ENCODE peak calls at places on chromosome 6, in ten cellular contexts. One of them, this sample, is unnamed.
A peak's percentile ranks its signal among the peaks of the same experiment; 100 is the strongest.

GRCh38 chr6:33289784-33290315 is 449 bp downstream of the PFDN6 start:
- DNase-seq in activated T-cell treated with anti-CD3 and anti-CD28 coated beads, Interleukin-2, amount 50 U/mL, for 72 hours: no peak
- DNase-seq in stimulated activated naive CD4-positive, alpha-beta T cell: no peak
- DNase-seq in naive thymus-derived CD4-positive, alpha-beta T cell: no peak
- DNase-seq in hepatocyte: no peak
- DNase-seq in right lobe of liver: no peak
- DNase-seq in stimulated activated CD4-positive, alpha-beta T cell treated with anti-CD3 and anti-CD28 coated beads, Interleukin-2, amount 100 ng/mL, for 48 hours: no peak
- DNase-seq in fibroblast of gingiva: no peak
- DNase-seq in occipital lobe: no peak
- DNase-seq in adipocyte: peak; percentile 41
- DNase-seq in this sample: no peak

GRCh38 chr6:145206247-145206907 is 528.9 kb downstream of the EPM2A start:
- DNase-seq in activated T-cell treated with anti-CD3 and anti-CD28 coated beads, Interleukin-2, amount 50 U/mL, for 72 hours: no peak
- DNase-seq in stimulated activated naive CD4-positive, alpha-beta T cell: no peak
- DNase-seq in naive thymus-derived CD4-positive, alpha-beta T cell: no peak
- DNase-seq in hepatocyte: peak; percentile 23
- DNase-seq in right lobe of liver: no peak
- DNase-seq in stimulated activated CD4-positive, alpha-beta T cell treated with anti-CD3 and anti-CD28 coated beads, Interleukin-2, amount 100 ng/mL, for 48 hours: no peak
- DNase-seq in fibroblast of gingiva: peak; percentile 86
- DNase-seq in occipital lobe: no peak
- DNase-seq in adipocyte: peak; percentile 82
- DNase-seq in this sample: no peak

GRCh38 chr6:14723535-14724086 is 522.3 kb upstream of the JARID2 start:
- DNase-seq in activated T-cell treated with anti-CD3 and anti-CD28 coated beads, Interleukin-2, amount 50 U/mL, for 72 hours: no peak
- DNase-seq in stimulated activated naive CD4-positive, alpha-beta T cell: no peak
- DNase-seq in naive thymus-derived CD4-positive, alpha-beta T cell: no peak
- DNase-seq in hepatocyte: no peak
- DNase-seq in right lobe of liver: no peak
- DNase-seq in stimulated activated CD4-positive, alpha-beta T cell treated with anti-CD3 and anti-CD28 coated beads, Interleukin-2, amount 100 ng/mL, for 48 hours: no peak
- DNase-seq in fibroblast of gingiva: no peak
- DNase-seq in occipital lobe: no peak
- DNase-seq in adipocyte: no peak
- DNase-seq in this sample: no peak

GRCh38 chr6:123715243-123715863 is 78.6 kb upstream of the TRDN start:
- DNase-seq in activated T-cell treated with anti-CD3 and anti-CD28 coated beads, Interleukin-2, amount 50 U/mL, for 72 hours: peak; percentile 1
- DNase-seq in stimulated activated naive CD4-positive, alpha-beta T cell: no peak
- DNase-seq in naive thymus-derived CD4-positive, alpha-beta T cell: no peak
- DNase-seq in hepatocyte: peak; percentile 49
- DNase-seq in right lobe of liver: no peak
- DNase-seq in stimulated activated CD4-positive, alpha-beta T cell treated with anti-CD3 and anti-CD28 coated beads, Interleukin-2, amount 100 ng/mL, for 48 hours: no peak
- DNase-seq in fibroblast of gingiva: no peak
- DNase-seq in occipital lobe: no peak
- DNase-seq in adipocyte: peak; percentile 7
- DNase-seq in this sample: no peak

GRCh38 chr6:7446644-7447325 is 57.2 kb downstream of the RIOK1 start:
- DNase-seq in activated T-cell treated with anti-CD3 and anti-CD28 coated beads, Interleukin-2, amount 50 U/mL, for 72 hours: no peak
- DNase-seq in stimulated activated naive CD4-positive, alpha-beta T cell: no peak
- DNase-seq in naive thymus-derived CD4-positive, alpha-beta T cell: no peak
- DNase-seq in hepatocyte: no peak
- DNase-seq in right lobe of liver: no peak
- DNase-seq in stimulated activated CD4-positive, alpha-beta T cell treated with anti-CD3 and anti-CD28 coated beads, Interleukin-2, amount 100 ng/mL, for 48 hours: no peak
- DNase-seq in fibroblast of gingiva: no peak
- DNase-seq in occipital lobe: no peak
- DNase-seq in adipocyte: no peak
- DNase-seq in this sample: no peak

GRCh38 chr6:129638055-129639019 is 71.6 kb downstream of the ARHGAP18 start:
- DNase-seq in activated T-cell treated with anti-CD3 and anti-CD28 coated beads, Interleukin-2, amount 50 U/mL, for 72 hours: no peak
- DNase-seq in stimulated activated naive CD4-positive, alpha-beta T cell: no peak
- DNase-seq in naive thymus-derived CD4-positive, alpha-beta T cell: no peak
- DNase-seq in hepatocyte: peak; percentile 31
- DNase-seq in right lobe of liver: no peak
- DNase-seq in stimulated activated CD4-positive, alpha-beta T cell treated with anti-CD3 and anti-CD28 coated beads, Interleukin-2, amount 100 ng/mL, for 48 hours: no peak
- DNase-seq in fibroblast of gingiva: peak; percentile 65
- DNase-seq in occipital lobe: no peak
- DNase-seq in adipocyte: peak; percentile 57
- DNase-seq in this sample: no peak

GRCh38 chr6:26020291-26020982 is 57.8 kb downstream of the TRIM38 start:
- DNase-seq in activated T-cell treated with anti-CD3 and anti-CD28 coated beads, Interleukin-2, amount 50 U/mL, for 72 hours: peak; percentile 84
- DNase-seq in stimulated activated naive CD4-positive, alpha-beta T cell: peak; percentile 90
- DNase-seq in naive thymus-derived CD4-positive, alpha-beta T cell: peak; percentile 88
- DNase-seq in hepatocyte: peak; percentile 84
- DNase-seq in right lobe of liver: peak; percentile 82
- DNase-seq in stimulated activated CD4-positive, alpha-beta T cell treated with anti-CD3 and anti-CD28 coated beads, Interleukin-2, amount 100 ng/mL, for 48 hours: peak; percentile 71
- DNase-seq in fibroblast of gingiva: peak; percentile 94
- DNase-seq in occipital lobe: peak; percentile 49
- DNase-seq in adipocyte: peak; percentile 95
- DNase-seq in this sample: peak; percentile 82

GRCh38 chr6:153024401-153025017 is 22.0 kb upstream of the MTRF1L start:
- DNase-seq in activated T-cell treated with anti-CD3 and anti-CD28 coated beads, Interleukin-2, amount 50 U/mL, for 72 hours: peak; percentile 49
- DNase-seq in stimulated activated naive CD4-positive, alpha-beta T cell: peak; percentile 35
- DNase-seq in naive thymus-derived CD4-positive, alpha-beta T cell: peak; percentile 26
- DNase-seq in hepatocyte: peak; percentile 78
- DNase-seq in right lobe of liver: no peak
- DNase-seq in stimulated activated CD4-positive, alpha-beta T cell treated with anti-CD3 and anti-CD28 coated beads, Interleukin-2, amount 100 ng/mL, for 48 hours: peak; percentile 14
- DNase-seq in fibroblast of gingiva: peak; percentile 35
- DNase-seq in occipital lobe: no peak
- DNase-seq in adipocyte: peak; percentile 84
- DNase-seq in this sample: no peak

GRCh38 chr6:15628499-15629131 is 34.2 kb downstream of the DTNBP1 start:
- DNase-seq in activated T-cell treated with anti-CD3 and anti-CD28 coated beads, Interleukin-2, amount 50 U/mL, for 72 hours: peak; percentile 66
- DNase-seq in stimulated activated naive CD4-positive, alpha-beta T cell: no peak
- DNase-seq in naive thymus-derived CD4-positive, alpha-beta T cell: no peak
- DNase-seq in hepatocyte: peak; percentile 8
- DNase-seq in right lobe of liver: no peak
- DNase-seq in stimulated activated CD4-positive, alpha-beta T cell treated with anti-CD3 and anti-CD28 coated beads, Interleukin-2, amount 100 ng/mL, for 48 hours: peak; percentile 48
- DNase-seq in fibroblast of gingiva: peak; percentile 70
- DNase-seq in occipital lobe: no peak
- DNase-seq in adipocyte: peak; percentile 83
- DNase-seq in this sample: no peak

GRCh38 chr6:5398530-5398929 is 137.2 kb downstream of the FARS2 start:
- DNase-seq in activated T-cell treated with anti-CD3 and anti-CD28 coated beads, Interleukin-2, amount 50 U/mL, for 72 hours: peak; percentile 50
- DNase-seq in stimulated activated naive CD4-positive, alpha-beta T cell: peak; percentile 1
- DNase-seq in naive thymus-derived CD4-positive, alpha-beta T cell: no peak
- DNase-seq in hepatocyte: peak; percentile 44
- DNase-seq in right lobe of liver: no peak
- DNase-seq in stimulated activated CD4-positive, alpha-beta T cell treated with anti-CD3 and anti-CD28 coated beads, Interleukin-2, amount 100 ng/mL, for 48 hours: peak; percentile 7
- DNase-seq in fibroblast of gingiva: peak; percentile 43
- DNase-seq in occipital lobe: no peak
- DNase-seq in adipocyte: peak; percentile 61
- DNase-seq in this sample: no peak

GRCh38 chr6:28693751-28694443 is 168.2 kb downstream of the GPX5 start:
- DNase-seq in activated T-cell treated with anti-CD3 and anti-CD28 coated beads, Interleukin-2, amount 50 U/mL, for 72 hours: no peak
- DNase-seq in stimulated activated naive CD4-positive, alpha-beta T cell: no peak
- DNase-seq in naive thymus-derived CD4-positive, alpha-beta T cell: no peak
- DNase-seq in hepatocyte: no peak
- DNase-seq in right lobe of liver: no peak
- DNase-seq in stimulated activated CD4-positive, alpha-beta T cell treated with anti-CD3 and anti-CD28 coated beads, Interleukin-2, amount 100 ng/mL, for 48 hours: no peak
- DNase-seq in fibroblast of gingiva: no peak
- DNase-seq in occipital lobe: no peak
- DNase-seq in adipocyte: no peak
- DNase-seq in this sample: no peak

GRCh38 chr6:11410539-11411307 is 126.8 kb upstream of the TMEM170B start:
- DNase-seq in activated T-cell treated with anti-CD3 and anti-CD28 coated beads, Interleukin-2, amount 50 U/mL, for 72 hours: peak; percentile 30
- DNase-seq in stimulated activated naive CD4-positive, alpha-beta T cell: no peak
- DNase-seq in naive thymus-derived CD4-positive, alpha-beta T cell: no peak
- DNase-seq in hepatocyte: no peak
- DNase-seq in right lobe of liver: no peak
- DNase-seq in stimulated activated CD4-positive, alpha-beta T cell treated with anti-CD3 and anti-CD28 coated beads, Interleukin-2, amount 100 ng/mL, for 48 hours: no peak
- DNase-seq in fibroblast of gingiva: no peak
- DNase-seq in occipital lobe: peak; percentile 40
- DNase-seq in adipocyte: no peak
- DNase-seq in this sample: no peak

GRCh38 chr6:101730954-101731353 is 337.4 kb downstream of the GRIK2 start:
- DNase-seq in activated T-cell treated with anti-CD3 and anti-CD28 coated beads, Interleukin-2, amount 50 U/mL, for 72 hours: no peak
- DNase-seq in stimulated activated naive CD4-positive, alpha-beta T cell: no peak
- DNase-seq in naive thymus-derived CD4-positive, alpha-beta T cell: no peak
- DNase-seq in hepatocyte: no peak
- DNase-seq in right lobe of liver: no peak
- DNase-seq in stimulated activated CD4-positive, alpha-beta T cell treated with anti-CD3 and anti-CD28 coated beads, Interleukin-2, amount 100 ng/mL, for 48 hours: no peak
- DNase-seq in fibroblast of gingiva: no peak
- DNase-seq in occipital lobe: no peak
- DNase-seq in adipocyte: peak; percentile 53
- DNase-seq in this sample: no peak

GRCh38 chr6:140415266-140415665 is 1040.8 kb upstream of the CITED2 start:
- DNase-seq in activated T-cell treated with anti-CD3 and anti-CD28 coated beads, Interleukin-2, amount 50 U/mL, for 72 hours: no peak
- DNase-seq in stimulated activated naive CD4-positive, alpha-beta T cell: no peak
- DNase-seq in naive thymus-derived CD4-positive, alpha-beta T cell: no peak
- DNase-seq in hepatocyte: no peak
- DNase-seq in right lobe of liver: no peak
- DNase-seq in stimulated activated CD4-positive, alpha-beta T cell treated with anti-CD3 and anti-CD28 coated beads, Interleukin-2, amount 100 ng/mL, for 48 hours: no peak
- DNase-seq in fibroblast of gingiva: no peak
- DNase-seq in occipital lobe: no peak
- DNase-seq in adipocyte: no peak
- DNase-seq in this sample: no peak

GRCh38 chr6:165729307-165729936 is 66.4 kb upstream of the PDE10A start:
- DNase-seq in activated T-cell treated with anti-CD3 and anti-CD28 coated beads, Interleukin-2, amount 50 U/mL, for 72 hours: peak; percentile 44
- DNase-seq in stimulated activated naive CD4-positive, alpha-beta T cell: no peak
- DNase-seq in naive thymus-derived CD4-positive, alpha-beta T cell: no peak
- DNase-seq in hepatocyte: no peak
- DNase-seq in right lobe of liver: no peak
- DNase-seq in stimulated activated CD4-positive, alpha-beta T cell treated with anti-CD3 and anti-CD28 coated beads, Interleukin-2, amount 100 ng/mL, for 48 hours: peak; percentile 32
- DNase-seq in fibroblast of gingiva: no peak
- DNase-seq in occipital lobe: no peak
- DNase-seq in adipocyte: peak; percentile 1
- DNase-seq in this sample: no peak

GRCh38 chr6:149059557-149059956 is 258.0 kb upstream of the TAB2 start:
- DNase-seq in activated T-cell treated with anti-CD3 and anti-CD28 coated beads, Interleukin-2, amount 50 U/mL, for 72 hours: no peak
- DNase-seq in stimulated activated naive CD4-positive, alpha-beta T cell: no peak
- DNase-seq in naive thymus-derived CD4-positive, alpha-beta T cell: no peak
- DNase-seq in hepatocyte: no peak
- DNase-seq in right lobe of liver: no peak
- DNase-seq in stimulated activated CD4-positive, alpha-beta T cell treated with anti-CD3 and anti-CD28 coated beads, Interleukin-2, amount 100 ng/mL, for 48 hours: no peak
- DNase-seq in fibroblast of gingiva: no peak
- DNase-seq in occipital lobe: no peak
- DNase-seq in adipocyte: no peak
- DNase-seq in this sample: no peak

GRCh38 chr6:97697450-97697849 is 414.4 kb upstream of the MMS22L start:
- DNase-seq in activated T-cell treated with anti-CD3 and anti-CD28 coated beads, Interleukin-2, amount 50 U/mL, for 72 hours: no peak
- DNase-seq in stimulated activated naive CD4-positive, alpha-beta T cell: no peak
- DNase-seq in naive thymus-derived CD4-positive, alpha-beta T cell: no peak
- DNase-seq in hepatocyte: no peak
- DNase-seq in right lobe of liver: no peak
- DNase-seq in stimulated activated CD4-positive, alpha-beta T cell treated with anti-CD3 and anti-CD28 coated beads, Interleukin-2, amount 100 ng/mL, for 48 hours: no peak
- DNase-seq in fibroblast of gingiva: no peak
- DNase-seq in occipital lobe: no peak
- DNase-seq in adipocyte: no peak
- DNase-seq in this sample: no peak

GRCh38 chr6:85383042-85383441 is 66.8 kb upstream of the NT5E start:
- DNase-seq in activated T-cell treated with anti-CD3 and anti-CD28 coated beads, Interleukin-2, amount 50 U/mL, for 72 hours: no peak
- DNase-seq in stimulated activated naive CD4-positive, alpha-beta T cell: no peak
- DNase-seq in naive thymus-derived CD4-positive, alpha-beta T cell: no peak
- DNase-seq in hepatocyte: no peak
- DNase-seq in right lobe of liver: no peak
- DNase-seq in stimulated activated CD4-positive, alpha-beta T cell treated with anti-CD3 and anti-CD28 coated beads, Interleukin-2, amount 100 ng/mL, for 48 hours: no peak
- DNase-seq in fibroblast of gingiva: no peak
- DNase-seq in occipital lobe: no peak
- DNase-seq in adipocyte: no peak
- DNase-seq in this sample: no peak

GRCh38 chr6:29992792-29993191 is 50.5 kb downstream of the HLA-A start:
- DNase-seq in activated T-cell treated with anti-CD3 and anti-CD28 coated beads, Interleukin-2, amount 50 U/mL, for 72 hours: no peak
- DNase-seq in stimulated activated naive CD4-positive, alpha-beta T cell: no peak
- DNase-seq in naive thymus-derived CD4-positive, alpha-beta T cell: no peak
- DNase-seq in hepatocyte: no peak
- DNase-seq in right lobe of liver: no peak
- DNase-seq in stimulated activated CD4-positive, alpha-beta T cell treated with anti-CD3 and anti-CD28 coated beads, Interleukin-2, amount 100 ng/mL, for 48 hours: no peak
- DNase-seq in fibroblast of gingiva: peak; percentile 27
- DNase-seq in occipital lobe: no peak
- DNase-seq in adipocyte: peak; percentile 18
- DNase-seq in this sample: no peak

GRCh38 chr6:62429781-62430180 is 143.8 kb upstream of the KHDRBS2 start:
- DNase-seq in activated T-cell treated with anti-CD3 and anti-CD28 coated beads, Interleukin-2, amount 50 U/mL, for 72 hours: no peak
- DNase-seq in stimulated activated naive CD4-positive, alpha-beta T cell: no peak
- DNase-seq in naive thymus-derived CD4-positive, alpha-beta T cell: no peak
- DNase-seq in hepatocyte: no peak
- DNase-seq in right lobe of liver: no peak
- DNase-seq in stimulated activated CD4-positive, alpha-beta T cell treated with anti-CD3 and anti-CD28 coated beads, Interleukin-2, amount 100 ng/mL, for 48 hours: no peak
- DNase-seq in fibroblast of gingiva: no peak
- DNase-seq in occipital lobe: no peak
- DNase-seq in adipocyte: no peak
- DNase-seq in this sample: no peak

GRCh38 chr6:11702796-11703130 is 75.8 kb downstream of the ADTRP start:
- DNase-seq in activated T-cell treated with anti-CD3 and anti-CD28 coated beads, Interleukin-2, amount 50 U/mL, for 72 hours: no peak
- DNase-seq in stimulated activated naive CD4-positive, alpha-beta T cell: no peak
- DNase-seq in naive thymus-derived CD4-positive, alpha-beta T cell: no peak
- DNase-seq in hepatocyte: peak; percentile 22
- DNase-seq in right lobe of liver: no peak
- DNase-seq in stimulated activated CD4-positive, alpha-beta T cell treated with anti-CD3 and anti-CD28 coated beads, Interleukin-2, amount 100 ng/mL, for 48 hours: no peak
- DNase-seq in fibroblast of gingiva: no peak
- DNase-seq in occipital lobe: no peak
- DNase-seq in adipocyte: no peak
- DNase-seq in this sample: no peak

GRCh38 chr6:15993716-15994228 is 135.1 kb upstream of the MYLIP start:
- DNase-seq in activated T-cell treated with anti-CD3 and anti-CD28 coated beads, Interleukin-2, amount 50 U/mL, for 72 hours: no peak
- DNase-seq in stimulated activated naive CD4-positive, alpha-beta T cell: no peak
- DNase-seq in naive thymus-derived CD4-positive, alpha-beta T cell: no peak
- DNase-seq in hepatocyte: no peak
- DNase-seq in right lobe of liver: no peak
- DNase-seq in stimulated activated CD4-positive, alpha-beta T cell treated with anti-CD3 and anti-CD28 coated beads, Interleukin-2, amount 100 ng/mL, for 48 hours: no peak
- DNase-seq in fibroblast of gingiva: no peak
- DNase-seq in occipital lobe: no peak
- DNase-seq in adipocyte: no peak
- DNase-seq in this sample: no peak

GRCh38 chr6:11434565-11435326 is 102.8 kb upstream of the TMEM170B start:
- DNase-seq in activated T-cell treated with anti-CD3 and anti-CD28 coated beads, Interleukin-2, amount 50 U/mL, for 72 hours: no peak
- DNase-seq in stimulated activated naive CD4-positive, alpha-beta T cell: no peak
- DNase-seq in naive thymus-derived CD4-positive, alpha-beta T cell: no peak
- DNase-seq in hepatocyte: peak; percentile 68
- DNase-seq in right lobe of liver: no peak
- DNase-seq in stimulated activated CD4-positive, alpha-beta T cell treated with anti-CD3 and anti-CD28 coated beads, Interleukin-2, amount 100 ng/mL, for 48 hours: no peak
- DNase-seq in fibroblast of gingiva: peak; percentile 88
- DNase-seq in occipital lobe: no peak
- DNase-seq in adipocyte: peak; percentile 90
- DNase-seq in this sample: peak; percentile 71

GRCh38 chr6:121549741-121550140 is 114.3 kb downstream of the GJA1 start:
- DNase-seq in activated T-cell treated with anti-CD3 and anti-CD28 coated beads, Interleukin-2, amount 50 U/mL, for 72 hours: no peak
- DNase-seq in stimulated activated naive CD4-positive, alpha-beta T cell: no peak
- DNase-seq in naive thymus-derived CD4-positive, alpha-beta T cell: no peak
- DNase-seq in hepatocyte: no peak
- DNase-seq in right lobe of liver: no peak
- DNase-seq in stimulated activated CD4-positive, alpha-beta T cell treated with anti-CD3 and anti-CD28 coated beads, Interleukin-2, amount 100 ng/mL, for 48 hours: no peak
- DNase-seq in fibroblast of gingiva: peak; percentile 71
- DNase-seq in occipital lobe: no peak
- DNase-seq in adipocyte: peak; percentile 83
- DNase-seq in this sample: no peak

GRCh38 chr6:155050311-155050710 is 55.2 kb downstream of the TIAM2 start:
- DNase-seq in activated T-cell treated with anti-CD3 and anti-CD28 coated beads, Interleukin-2, amount 50 U/mL, for 72 hours: peak; percentile 35
- DNase-seq in stimulated activated naive CD4-positive, alpha-beta T cell: no peak
- DNase-seq in naive thymus-derived CD4-positive, alpha-beta T cell: no peak
- DNase-seq in hepatocyte: no peak
- DNase-seq in right lobe of liver: no peak
- DNase-seq in stimulated activated CD4-positive, alpha-beta T cell treated with anti-CD3 and anti-CD28 coated beads, Interleukin-2, amount 100 ng/mL, for 48 hours: peak; percentile 27
- DNase-seq in fibroblast of gingiva: no peak
- DNase-seq in occipital lobe: no peak
- DNase-seq in adipocyte: no peak
- DNase-seq in this sample: no peak

GRCh38 chr6:137818440-137818839 is 48.6 kb upstream of the TNFAIP3 start:
- DNase-seq in activated T-cell treated with anti-CD3 and anti-CD28 coated beads, Interleukin-2, amount 50 U/mL, for 72 hours: no peak
- DNase-seq in stimulated activated naive CD4-positive, alpha-beta T cell: no peak
- DNase-seq in naive thymus-derived CD4-positive, alpha-beta T cell: no peak
- DNase-seq in hepatocyte: no peak
- DNase-seq in right lobe of liver: no peak
- DNase-seq in stimulated activated CD4-positive, alpha-beta T cell treated with anti-CD3 and anti-CD28 coated beads, Interleukin-2, amount 100 ng/mL, for 48 hours: no peak
- DNase-seq in fibroblast of gingiva: no peak
- DNase-seq in occipital lobe: no peak
- DNase-seq in adipocyte: no peak
- DNase-seq in this sample: no peak

GRCh38 chr6:25866011-25866410 is 8.0 kb downstream of the SLC17A3 start:
- DNase-seq in activated T-cell treated with anti-CD3 and anti-CD28 coated beads, Interleukin-2, amount 50 U/mL, for 72 hours: peak; percentile 18
- DNase-seq in stimulated activated naive CD4-positive, alpha-beta T cell: peak; percentile 71
- DNase-seq in naive thymus-derived CD4-positive, alpha-beta T cell: peak; percentile 67
- DNase-seq in hepatocyte: no peak
- DNase-seq in right lobe of liver: no peak
- DNase-seq in stimulated activated CD4-positive, alpha-beta T cell treated with anti-CD3 and anti-CD28 coated beads, Interleukin-2, amount 100 ng/mL, for 48 hours: no peak
- DNase-seq in fibroblast of gingiva: no peak
- DNase-seq in occipital lobe: no peak
- DNase-seq in adipocyte: no peak
- DNase-seq in this sample: no peak

This sample was measured in lower lobe of right lung.